ENCODE peak calls at places on chromosomes 4 and X, in seven cellular contexts. Y is neural progenitor cell, B is ovary, H is IMR-90, O is lower leg skin, U is fibroblast of the aortic adventitia, S is cardiac fibroblast. Z is an unnamed sample.

GRCh38 chr4:2066571-2067445 is 7.7 kb downstream of the NAT8L start:
- DNase-seq in Y (no peak), B (peak; percentile 8), H (no peak), O (no peak), U (no peak), S (no peak), Z (no peak)

GRCh38 chr4:154911097-154911496 is 130.0 kb downstream of the RBM46 start:
- DNase-seq in Y (peak; percentile 49), B (no peak), H (peak; percentile 2), O (no peak), U (peak; percentile 46), S (peak; percentile 38), Z (peak; percentile 5)

GRCh38 chrX:15146515-15146914 is 123.4 kb downstream of the ASB9 start:
- DNase-seq in Y (peak; percentile 39), B (no peak), H (no peak), O (no peak), U (peak; percentile 9), S (peak; percentile 16), Z (no peak)

GRCh38 chr4:36676139-36677050 is 395.0 kb downstream of the DTHD1 start:
- DNase-seq in Y (no peak), B (no peak), H (no peak), O (no peak), U (no peak), S (peak; percentile 8), Z (no peak)

GRCh38 chrX:13223868-13224555 is 95.8 kb downstream of the ATXN3L start:
- DNase-seq in Y (no peak), B (no peak), H (peak; percentile 91), O (no peak), U (peak; percentile 89), S (peak; percentile 96), Z (peak; percentile 85)

GRCh38 chr4:181971973-181972372 is 271.2 kb upstream of the TENM3 start:
- DNase-seq in Y (no peak), B (no peak), H (peak; percentile 64), O (no peak), U (peak; percentile 84), S (peak; percentile 48), Z (peak; percentile 72)

GRCh38 chr4:140893939-140894338 is 137.8 kb upstream of the TBC1D9 start:
- DNase-seq in Y (no peak), B (no peak), H (peak; percentile 71), O (no peak), U (peak; percentile 69), S (peak; percentile 52), Z (peak; percentile 76)

GRCh38 chr4:125315571-125316390 is 1.0 kb downstream of the FAT4 start:
- DNase-seq in Y (peak; percentile 90), B (peak; percentile 71), H (peak; percentile 54), O (peak; percentile 87), U (peak; percentile 60), S (peak; percentile 64), Z (peak; percentile 84)

GRCh38 chr4:112296949-112297483 is at the start of gene ALPK1:
- DNase-seq in Y (no peak), B (no peak), H (peak; percentile 94), O (no peak), U (peak; percentile 97), S (peak; percentile 95), Z (peak; percentile 92)

GRCh38 chrX:155056471-155056870 is 14.5 kb downstream of the CMC4 start:
- DNase-seq in Y (no peak), B (no peak), H (no peak), O (no peak), U (no peak), S (no peak), Z (no peak)

GRCh38 chr4:184351560-184352451 is 122.5 kb downstream of the IRF2 start:
- DNase-seq in Y (no peak), B (no peak), H (no peak), O (no peak), U (no peak), S (no peak), Z (no peak)

DNA sequence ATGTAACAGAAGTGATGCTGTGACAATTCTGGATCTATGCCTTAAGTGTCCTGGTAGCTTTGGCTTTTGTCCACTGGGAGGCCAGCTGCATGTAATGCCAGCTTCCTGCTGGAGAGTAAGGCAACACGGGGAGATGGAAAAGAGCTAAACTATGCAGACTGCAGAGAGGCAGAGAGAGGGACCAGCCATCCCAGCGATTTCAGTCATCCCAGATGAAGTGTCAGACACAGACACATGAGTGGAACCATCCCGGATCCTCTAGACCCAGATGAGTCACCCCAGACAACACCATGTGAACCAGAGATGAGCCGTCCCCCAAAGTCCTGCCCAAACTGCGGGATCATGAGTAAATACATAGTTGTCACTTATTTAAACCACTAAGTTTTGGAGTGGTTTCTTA is 14.6 kb downstream of the SRPX start:
- DNase-seq in Y (no peak), B (no peak), H (peak; percentile 52), O (no peak), U (no peak), S (peak; percentile 60), Z (peak; percentile 57)
- TF ChIP-seq CTCF in Y (no peak), B (no peak), H (no peak), O (no peak), U (no peak), S (peak; percentile 7), Z (no peak)

GRCh38 chrX:134139090-134139489 is 97.9 kb upstream of the CCDC160 start:
- DNase-seq in Y (no peak), B (no peak), H (no peak), O (no peak), U (no peak), S (no peak), Z (no peak)
- H3K4me3 ChIP-seq in Y (no peak overlapping the region), B (no peak overlapping the region), H (no peak overlapping the region), O (no peak overlapping the region), U (no peak overlapping the region), S (no peak overlapping the region), Z (no peak overlapping the region)

DNA sequence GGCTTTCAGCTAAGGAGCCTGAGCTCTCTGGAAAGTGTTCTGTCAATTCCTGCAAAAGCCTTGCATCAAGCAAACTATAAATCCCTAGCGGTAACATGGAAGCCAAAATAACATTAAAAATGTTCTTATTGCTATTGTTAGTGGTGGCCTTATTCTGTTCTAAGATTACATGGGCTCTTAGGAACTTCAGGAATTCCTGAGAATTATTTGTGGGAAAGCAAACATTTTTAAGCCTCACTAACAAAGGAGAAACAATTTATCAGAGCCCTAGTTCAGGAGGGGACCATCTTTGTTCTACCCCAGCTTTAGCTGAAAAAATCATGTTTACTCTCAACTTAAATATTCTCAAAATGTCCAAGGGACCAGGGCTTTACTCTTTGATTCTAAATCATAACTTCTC is 119.6 kb downstream of the PAPSS1 start:
- DNase-seq in Y (no peak), B (no peak), H (peak; percentile 24), O (no peak), U (peak; percentile 63), S (peak; percentile 46), Z (peak; percentile 24)
- TF ChIP-seq CTCF in Y (no peak), B (no peak), H (no peak), O (no peak), U (no peak), S (no peak), Z (no peak)

DNA sequence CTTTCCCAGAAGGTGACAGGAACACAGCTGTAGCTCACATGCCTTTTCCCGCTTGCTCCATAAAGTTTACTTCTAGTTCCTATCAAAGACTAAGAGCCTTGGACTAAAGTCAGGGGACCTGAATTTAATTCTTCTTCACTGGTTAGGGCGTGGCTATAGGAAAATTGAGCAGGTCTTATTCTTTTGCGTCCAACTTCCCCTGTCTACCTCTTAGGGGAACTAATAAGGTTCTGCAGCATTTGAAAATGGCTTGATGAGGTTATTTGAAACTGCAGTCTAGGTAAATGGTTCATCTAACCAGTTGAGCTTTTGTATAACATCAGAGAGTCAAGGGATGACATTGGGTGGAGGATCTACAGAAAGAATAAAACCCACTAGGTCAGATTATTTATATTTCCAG is 2.6 kb downstream of the ARHGAP10 start:
- DNase-seq in Y (no peak), B (no peak), H (no peak), O (no peak), U (no peak), S (no peak), Z (no peak)
- H3K4me3 ChIP-seq in Y (no peak overlapping the region), B (peak overlapping the region; percentile 72), H (peak overlapping the region; percentile 97), O (no peak overlapping the region), U (peak overlapping the region; percentile 79), S (no peak overlapping the region), Z (peak overlapping the region; percentile 94)

GRCh38 chrX:105552395-105552794 is 269.9 kb upstream of the NRK start:
- DNase-seq in Y (no peak), B (no peak), H (no peak), O (no peak), U (peak; percentile 31), S (peak; percentile 83), Z (peak; percentile 7)
- TF ChIP-seq CTCF in Y (no peak), B (no peak), H (no peak), O (no peak), U (peak; percentile 3), S (peak; percentile 31), Z (no peak)

DNA sequence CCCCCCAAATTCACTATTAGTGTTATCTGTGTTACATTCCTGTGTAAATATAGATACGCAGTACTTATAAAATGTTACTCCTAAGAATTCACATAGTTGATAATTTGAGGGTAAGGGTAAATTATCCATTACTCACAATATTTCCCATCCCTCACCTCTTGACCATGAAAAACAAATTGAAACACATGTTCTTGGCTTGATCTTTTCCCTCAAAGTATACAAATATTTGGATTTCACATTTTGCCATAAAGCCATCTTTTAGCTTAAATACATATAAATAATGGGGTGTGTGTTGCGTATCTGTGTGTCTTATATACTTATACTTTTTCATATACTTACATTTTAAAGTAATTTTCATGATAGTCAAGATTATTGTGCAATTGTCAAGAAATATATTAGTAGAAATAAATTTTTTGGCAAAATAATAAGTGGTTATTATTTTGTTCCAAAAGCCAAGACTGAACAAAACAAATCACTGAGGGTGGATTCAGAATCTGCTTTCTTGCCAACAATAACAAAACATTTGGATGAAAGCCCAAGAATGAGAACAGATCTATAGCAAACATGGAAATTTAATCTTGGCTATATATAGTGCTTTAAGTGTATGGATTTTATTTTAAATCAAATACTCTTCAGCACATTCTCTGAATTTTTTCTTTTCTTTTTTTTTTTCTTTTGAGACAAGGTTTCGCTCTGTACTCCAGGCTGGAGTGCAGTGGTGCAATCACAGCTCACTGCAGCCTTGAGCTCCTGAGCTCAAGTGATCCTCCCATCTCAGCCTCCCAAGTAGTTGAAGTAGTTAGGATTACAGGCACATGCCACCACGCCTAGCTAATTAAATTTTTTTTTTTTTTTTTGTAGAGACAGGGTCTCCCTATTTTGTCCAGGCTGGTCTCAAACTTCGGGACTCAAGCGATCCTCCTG is 48.5 kb upstream of the PRSS48 start:
- DNase-seq in Y (no peak), B (no peak), H (peak; percentile 28), O (no peak), U (peak; percentile 78), S (peak; percentile 81), Z (no peak)
- H3K4me3 ChIP-seq in Y (no peak overlapping the region), B (peak overlapping the region; percentile 29), H (no peak overlapping the region), O (no peak overlapping the region), U (peak overlapping the region; percentile 6), S (no peak overlapping the region), Z (no peak overlapping the region)

DNA sequence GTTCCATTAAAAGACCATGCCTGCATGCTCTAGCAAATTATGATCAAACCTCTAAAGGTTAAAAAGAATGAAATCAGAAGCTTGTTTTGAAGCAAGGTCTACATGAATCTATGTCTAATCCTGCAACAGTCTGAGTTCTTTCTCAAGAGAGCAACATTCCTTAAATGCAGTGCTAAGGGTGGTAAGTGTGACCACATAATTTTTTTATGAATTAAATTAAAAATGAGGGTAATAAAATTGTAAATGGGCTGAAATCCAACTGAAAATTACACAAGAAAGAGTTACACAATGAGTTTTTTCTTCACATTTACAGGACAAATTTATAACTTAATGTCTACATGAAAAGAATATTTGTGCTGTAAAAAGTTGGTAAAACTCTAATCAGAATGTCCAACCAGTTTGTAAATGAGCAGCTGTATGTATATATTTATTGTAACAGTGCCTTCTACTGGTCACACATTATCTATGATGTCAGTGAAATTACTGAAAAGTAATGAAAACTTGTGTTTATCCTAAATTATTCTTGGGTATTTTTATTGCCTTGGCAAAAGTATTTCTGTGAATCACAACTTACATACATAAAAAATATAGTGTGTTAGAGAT is 336.3 kb upstream of the PITX2 start:
- DNase-seq in Y (no peak), B (no peak), H (peak; percentile 30), O (no peak), U (peak; percentile 58), S (peak; percentile 40), Z (no peak)
- TF ChIP-seq CTCF in Y (peak; percentile 53), B (no peak), H (peak; percentile 50), O (no peak), U (peak; percentile 40), S (peak; percentile 16), Z (peak; percentile 17)

Z was measured in foreskin fibroblast.